ENCODE peak calls at places on chromosomes 1 and 21, in four cellular contexts. E, G, O and M are unnamed samples.
A peak's percentile ranks its signal among the peaks of the same experiment; 100 is the strongest.

GRCh38 chr1:153958961-153959260 is 499 bp upstream of the CRTC2 start:
- DNase-seq in E (no peak), G (no peak), O (peak; percentile 30), M (no peak)

GRCh38 chr1:248824301-248824700 is 1.4 kb downstream of the SH3BP5L start:
- DNase-seq in E (no peak), G (no peak), O (no peak), M (no peak)

GRCh38 chr1:109687641-109688499 is at the start of gene GSTM1:
- DNase-seq in E (no peak), G (no peak), O (no peak), M (no peak)

GRCh38 chr1:50633465-50633864 is 210.2 kb upstream of the DMRTA2 start:
- DNase-seq in E (no peak), G (no peak), O (no peak), M (no peak)

GRCh38 chr1:174041369-174041768 is 19.2 kb upstream of the RC3H1 start:
- DNase-seq in E (no peak), G (no peak), O (no peak), M (no peak)

GRCh38 chr1:169896013-169896412 is 2.3 kb upstream of the SCYL3 start:
- DNase-seq in E (no peak), G (no peak), O (no peak), M (no peak)

GRCh38 chr1:42934111-42934510 is 24.6 kb downstream of the SLC2A1 start:
- DNase-seq in E (no peak), G (no peak), O (no peak), M (no peak)

GRCh38 chr21:34152500-34152899 is 79.1 kb downstream of the MRPS6 start:
- DNase-seq in E (no peak), G (no peak), O (no peak), M (no peak)

GRCh38 chr1:201546093-201546492 is 7.2 kb downstream of the NAV1 start:
- DNase-seq in E (no peak), G (no peak), O (no peak), M (no peak)

GRCh38 chr1:101732221-101732620 is 264.5 kb downstream of the OLFM3 start:
- DNase-seq in E (no peak), G (no peak), O (no peak), M (no peak)

GRCh38 chr1:81682490-81682889 is 118.2 kb upstream of the ADGRL2 start:
- DNase-seq in E (no peak), G (no peak), O (peak; percentile 41), M (peak; percentile 84)

GRCh38 chr1:14897080-14897449 is 256.5 kb upstream of the TMEM51 start:
- DNase-seq in E (no peak), G (no peak), O (no peak), M (peak; percentile 13)

GRCh38 chr1:156384658-156385057 is 15.6 kb downstream of the RHBG start:
- DNase-seq in E (no peak), G (no peak), O (no peak), M (no peak)

GRCh38 chr1:56399326-56400292 is 179.8 kb downstream of the PLPP3 start:
- DNase-seq in E (no peak), G (no peak), O (no peak), M (no peak)

GRCh38 chr1:161738627-161739287 is 10.8 kb upstream of the DUSP12 start:
- DNase-seq in E (peak; percentile 46), G (peak; percentile 33), O (peak; percentile 81), M (peak; percentile 81)

GRCh38 chr1:149978547-149979023 is 31.9 kb downstream of the OTUD7B start:
- DNase-seq in E (peak; percentile 42), G (no peak), O (no peak), M (peak; percentile 37)

GRCh38 chr1:19015476-19015875 is 59.0 kb upstream of the IFFO2 start:
- DNase-seq in E (no peak), G (no peak), O (no peak), M (no peak)

GRCh38 chr1:189149547-189150375 is 1327.9 kb downstream of the BRINP3 start:
- DNase-seq in E (no peak), G (no peak), O (no peak), M (no peak)

GRCh38 chr21:43827015-43827611 is 37.7 kb downstream of the RRP1 start:
- DNase-seq in E (peak; percentile 65), G (no peak), O (peak; percentile 61), M (peak; percentile 82)

GRCh38 chr1:233613252-233614172 is at the start of gene KCNK1:
- DNase-seq in E (peak; percentile 60), G (no peak), O (no peak), M (peak; percentile 4)

GRCh38 chr1:225847610-225848009 is 34.6 kb downstream of the TMEM63A start:
- DNase-seq in E (peak; percentile 41), G (no peak), O (no peak), M (no peak)

GRCh38 chr1:27154469-27154990 is 395 bp downstream of the SLC9A1 start:
- DNase-seq in E (no peak), G (no peak), O (no peak), M (no peak)

GRCh38 chr1:89688607-89689006 is 55.7 kb downstream of the LRRC8C start:
- DNase-seq in E (no peak), G (no peak), O (no peak), M (no peak)

GRCh38 chr1:160830321-160831153 is 32.1 kb downstream of the CD244 start:
- DNase-seq in E (peak; percentile 52), G (peak; percentile 68), O (peak; percentile 38), M (peak; percentile 29)

GRCh38 chr1:210418863-210419641 is 90.3 kb downstream of the HHAT start:
- DNase-seq in E (no peak), G (no peak), O (no peak), M (no peak)

GRCh38 chr1:181112071-181112929 is 23.8 kb downstream of the IER5 start:
- DNase-seq in E (peak; percentile 96), G (no peak), O (peak; percentile 100), M (peak; percentile 99)

GRCh38 chr1:66022904-66023620 is 230.4 kb downstream of the PDE4B start:
- DNase-seq in E (no peak), G (no peak), O (no peak), M (peak; percentile 11)

GRCh38 chr1:87335175-87335992 is 6.7 kb downstream of the LMO4 start:
- DNase-seq in E (peak; percentile 61), G (peak; percentile 48), O (peak; percentile 61), M (peak; percentile 71)

GRCh38 chr1:229434005-229434640 is at the start of gene ACTA1:
- DNase-seq in E (no peak), G (no peak), O (no peak), M (no peak)

GRCh38 chr1:161038523-161039153 is at the start of gene TSTD1:
- DNase-seq in E (peak; percentile 78), G (peak; percentile 73), O (no peak), M (no peak)

GRCh38 chr1:199811163-199811562 is 216.3 kb upstream of the NR5A2 start:
- DNase-seq in E (no peak), G (no peak), O (no peak), M (no peak)

GRCh38 chr1:151825204-151825603 is 6.4 kb downstream of the RORC start:
- DNase-seq in E (no peak), G (no peak), O (no peak), M (no peak)

GRCh38 chr1:245087723-245088122 is 67.1 kb upstream of the KIF26B start:
- DNase-seq in E (no peak), G (no peak), O (no peak), M (no peak)

GRCh38 chr1:86380257-86380861 is 15.8 kb downstream of the ODF2L start:
- DNase-seq in E (no peak), G (no peak), O (peak; percentile 75), M (peak; percentile 67)

GRCh38 chr1:156618853-156619581 is at the start of gene HAPLN2:
- DNase-seq in E (no peak), G (no peak), O (no peak), M (no peak)